ENCODE peak calls at places on chromosome 21, in six cellular contexts. One of them, this sample, is unnamed. For H3K4me1, the result is how much of the 10 kb centered on the place peaks cover.

GRCh38 chr21:34592120-34592561 is 22.8 kb downstream of the RCAN1 start:
- DNase-seq in adrenal gland: peak
- DNase-seq in IMR-90: peak
- DNase-seq in upper lobe of right lung: no peak
- DNase-seq in heart right ventricle: peak
- DNase-seq in MM.1S: no peak
- DNase-seq in this sample: no peak

GRCh38 chr21:46160563-46161179 is 5.3 kb upstream of the FTCD start:
- DNase-seq in adrenal gland: peak
- DNase-seq in IMR-90: no peak
- DNase-seq in upper lobe of right lung: no peak
- DNase-seq in heart right ventricle: no peak
- DNase-seq in MM.1S: no peak
- DNase-seq in this sample: peak

GRCh38 chr21:35257413-35257812 is 208.3 kb upstream of the RUNX1 start:
- DNase-seq in adrenal gland: peak
- DNase-seq in IMR-90: peak
- DNase-seq in upper lobe of right lung: no peak
- DNase-seq in heart right ventricle: peak
- DNase-seq in MM.1S: no peak
- DNase-seq in this sample: peak

GRCh38 chr21:40685121-40685630 is 161.8 kb downstream of the DSCAM start:
- DNase-seq in adrenal gland: no peak
- DNase-seq in IMR-90: no peak
- DNase-seq in upper lobe of right lung: no peak
- DNase-seq in heart right ventricle: peak
- DNase-seq in MM.1S: no peak
- DNase-seq in this sample: no peak

GRCh38 chr21:35738342-35738961 is 321.9 kb downstream of the SETD4 start:
- DNase-seq in adrenal gland: no peak
- DNase-seq in IMR-90: peak
- DNase-seq in upper lobe of right lung: no peak
- DNase-seq in heart right ventricle: peak
- DNase-seq in MM.1S: no peak
- DNase-seq in this sample: peak

GRCh38 chr21:38733973-38734546 is 71.7 kb upstream of the ETS2 start:
- DNase-seq in adrenal gland: peak
- DNase-seq in IMR-90: peak
- DNase-seq in upper lobe of right lung: peak
- DNase-seq in heart right ventricle: peak
- DNase-seq in MM.1S: peak
- DNase-seq in this sample: peak

GRCh38 chr21:39472786-39473185 is 21.0 kb downstream of the SH3BGR start:
- DNase-seq in adrenal gland: no peak
- DNase-seq in IMR-90: no peak
- DNase-seq in upper lobe of right lung: no peak
- DNase-seq in heart right ventricle: no peak
- DNase-seq in MM.1S: no peak
- DNase-seq in this sample: no peak

GRCh38 chr21:34670220-34670961 is 1.6 kb downstream of the CLIC6 start:
- DNase-seq in adrenal gland: no peak
- DNase-seq in IMR-90: no peak
- DNase-seq in upper lobe of right lung: peak
- DNase-seq in heart right ventricle: no peak
- DNase-seq in MM.1S: no peak
- DNase-seq in this sample: peak

GRCh38 chr21:17371470-17371869 is 141.4 kb upstream of the CXADR start:
- DNase-seq in adrenal gland: no peak
- DNase-seq in IMR-90: peak
- DNase-seq in upper lobe of right lung: no peak
- DNase-seq in heart right ventricle: no peak
- DNase-seq in MM.1S: no peak
- DNase-seq in this sample: no peak

GRCh38 chr21:33265664-33266049 is 510 bp upstream of the IL10RB start:
- DNase-seq in adrenal gland: peak
- DNase-seq in IMR-90: peak
- DNase-seq in upper lobe of right lung: peak
- DNase-seq in heart right ventricle: no peak
- DNase-seq in MM.1S: peak
- DNase-seq in this sample: no peak

GRCh38 chr21:46005481-46005881 is 23.9 kb downstream of the COL6A1 start:
- DNase-seq in adrenal gland: no peak
- DNase-seq in IMR-90: no peak
- DNase-seq in upper lobe of right lung: no peak
- DNase-seq in heart right ventricle: no peak
- DNase-seq in MM.1S: no peak
- DNase-seq in this sample: peak

GRCh38 chr21:14862794-14863720 is 201.7 kb downstream of the NRIP1 start:
- DNase-seq in adrenal gland: no peak
- DNase-seq in IMR-90: peak
- DNase-seq in upper lobe of right lung: no peak
- DNase-seq in heart right ventricle: no peak
- DNase-seq in MM.1S: peak
- DNase-seq in this sample: no peak

GRCh38 chr21:46095814-46096595 is 1.9 kb upstream of the COL6A2 start:
- DNase-seq in adrenal gland: peak
- DNase-seq in IMR-90: no peak
- DNase-seq in upper lobe of right lung: peak
- DNase-seq in heart right ventricle: no peak
- DNase-seq in MM.1S: no peak
- DNase-seq in this sample: peak

GRCh38 chr21:16942703-16943102 is 570.1 kb upstream of the CXADR start:
- DNase-seq in adrenal gland: no peak
- DNase-seq in IMR-90: peak
- DNase-seq in upper lobe of right lung: no peak
- DNase-seq in heart right ventricle: no peak
- DNase-seq in MM.1S: peak
- DNase-seq in this sample: no peak

GRCh38 chr21:18411565-18411964 is 8.0 kb upstream of the TMPRSS15 start:
- DNase-seq in adrenal gland: no peak
- DNase-seq in IMR-90: no peak
- DNase-seq in upper lobe of right lung: no peak
- DNase-seq in heart right ventricle: no peak
- DNase-seq in MM.1S: no peak
- DNase-seq in this sample: no peak

GRCh38 chr21:40841524-40842196 is 5.3 kb downstream of the DSCAM start:
- DNase-seq in adrenal gland: peak
- DNase-seq in IMR-90: no peak
- DNase-seq in upper lobe of right lung: peak
- DNase-seq in heart right ventricle: peak
- DNase-seq in MM.1S: peak
- DNase-seq in this sample: no peak

GRCh38 chr21:34148826-34149558 is 75.6 kb downstream of the MRPS6 start:
- DNase-seq in adrenal gland: no peak
- DNase-seq in IMR-90: no peak
- DNase-seq in upper lobe of right lung: no peak
- DNase-seq in heart right ventricle: no peak
- DNase-seq in MM.1S: no peak
- DNase-seq in this sample: no peak

GRCh38 chr21:33950425-33951079 is 34.9 kb upstream of the ATP5PO start:
- DNase-seq in adrenal gland: no peak
- DNase-seq in IMR-90: no peak
- DNase-seq in upper lobe of right lung: no peak
- DNase-seq in heart right ventricle: no peak
- DNase-seq in MM.1S: no peak
- DNase-seq in this sample: no peak

GRCh38 chr21:33640697-33641338 is 723 bp downstream of the CRYZL1 start:
- DNase-seq in adrenal gland: peak
- DNase-seq in IMR-90: peak
- DNase-seq in upper lobe of right lung: no peak
- DNase-seq in heart right ventricle: no peak
- DNase-seq in MM.1S: peak
- DNase-seq in this sample: no peak

GRCh38 chr21:35203093-35204021 is 154.3 kb upstream of the RUNX1 start:
- DNase-seq in adrenal gland: no peak
- DNase-seq in IMR-90: peak
- DNase-seq in upper lobe of right lung: no peak
- DNase-seq in heart right ventricle: no peak
- DNase-seq in MM.1S: no peak
- DNase-seq in this sample: no peak

GRCh38 chr21:15289896-15290841 is 225.4 kb upstream of the NRIP1 start:
- DNase-seq in adrenal gland: no peak
- DNase-seq in IMR-90: no peak
- DNase-seq in upper lobe of right lung: peak
- DNase-seq in heart right ventricle: peak
- DNase-seq in MM.1S: peak
- DNase-seq in this sample: peak

GRCh38 chr21:20739421-20739820 is 258.8 kb upstream of the NCAM2 start:
- DNase-seq in adrenal gland: no peak
- DNase-seq in IMR-90: no peak
- DNase-seq in upper lobe of right lung: no peak
- DNase-seq in heart right ventricle: no peak
- DNase-seq in MM.1S: peak
- DNase-seq in this sample: no peak

GRCh38 chr21:40575983-40576382 is 271.0 kb downstream of the DSCAM start:
- DNase-seq in adrenal gland: no peak
- DNase-seq in IMR-90: no peak
- DNase-seq in upper lobe of right lung: no peak
- DNase-seq in heart right ventricle: no peak
- DNase-seq in MM.1S: no peak
- DNase-seq in this sample: no peak

GRCh38 chr21:34946385-34947121 is 102.5 kb downstream of the RUNX1 start:
- DNase-seq in adrenal gland: no peak
- DNase-seq in IMR-90: no peak
- DNase-seq in upper lobe of right lung: no peak
- DNase-seq in heart right ventricle: no peak
- DNase-seq in MM.1S: no peak
- DNase-seq in this sample: no peak

GRCh38 chr21:46294647-46295176 is 8.6 kb downstream of the YBEY start:
- DNase-seq in adrenal gland: no peak
- DNase-seq in IMR-90: peak
- DNase-seq in upper lobe of right lung: no peak
- DNase-seq in heart right ventricle: peak
- DNase-seq in MM.1S: no peak
- DNase-seq in this sample: no peak

GRCh38 chr21:18743523-18743922 is 339.9 kb upstream of the TMPRSS15 start:
- DNase-seq in adrenal gland: no peak
- DNase-seq in IMR-90: no peak
- DNase-seq in upper lobe of right lung: no peak
- DNase-seq in heart right ventricle: no peak
- DNase-seq in MM.1S: no peak
- DNase-seq in this sample: no peak

GRCh38 chr21:14273736-14274538 is 58.0 kb downstream of the RBM11 start:
- DNase-seq in adrenal gland: peak
- DNase-seq in IMR-90: no peak
- DNase-seq in upper lobe of right lung: peak
- DNase-seq in heart right ventricle: peak
- DNase-seq in MM.1S: no peak
- DNase-seq in this sample: no peak

GRCh38 chr21:36211660-36212512 is 55.3 kb downstream of the DOP1B start:
- DNase-seq in adrenal gland: no peak
- DNase-seq in IMR-90: peak
- DNase-seq in upper lobe of right lung: no peak
- DNase-seq in heart right ventricle: no peak
- DNase-seq in MM.1S: no peak
- DNase-seq in this sample: no peak

DNA sequence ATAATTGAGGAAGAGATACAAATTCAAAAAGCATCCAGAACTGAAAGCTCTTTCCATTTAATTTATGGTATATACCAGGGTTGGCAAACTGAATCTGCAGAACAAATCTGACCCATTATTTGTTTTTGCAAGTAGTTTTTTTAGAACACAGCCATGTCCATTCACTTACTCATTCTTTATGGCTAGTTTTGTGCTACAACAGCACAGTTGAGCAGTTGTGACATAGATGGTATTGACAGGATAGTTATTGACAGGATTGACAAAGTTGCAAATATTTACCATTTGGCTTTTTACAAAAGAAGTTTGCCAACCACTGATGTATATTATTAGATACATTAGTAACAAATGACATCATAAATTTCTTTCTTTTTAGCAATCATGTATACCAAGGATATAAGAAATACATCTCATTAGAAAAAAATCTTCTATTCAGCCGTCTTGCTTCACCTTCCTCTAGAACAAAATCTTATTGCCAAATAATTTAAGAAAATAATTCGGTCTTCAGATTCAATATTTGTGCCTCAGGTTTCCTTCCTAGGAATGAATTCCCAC is 9.4 kb downstream of the ADAMTS1 start:
- DNase-seq in adrenal gland: no peak
- DNase-seq in IMR-90: no peak
- DNase-seq in upper lobe of right lung: no peak
- DNase-seq in heart right ventricle: no peak
- DNase-seq in MM.1S: no peak
- DNase-seq in this sample: no peak
- H3K4me1 ChIP-seq in adrenal gland: under half
- H3K4me1 ChIP-seq in IMR-90: under half
- H3K4me1 ChIP-seq in upper lobe of right lung: under half
- H3K4me1 ChIP-seq in heart right ventricle: under half
- H3K4me1 ChIP-seq in MM.1S: under half
- H3K4me1 ChIP-seq in this sample: under half

GRCh38 chr21:29245104-29245643 is 53.5 kb upstream of the BACH1 start:
- DNase-seq in adrenal gland: no peak
- DNase-seq in IMR-90: peak
- DNase-seq in upper lobe of right lung: no peak
- DNase-seq in heart right ventricle: no peak
- DNase-seq in MM.1S: no peak
- DNase-seq in this sample: no peak
- H3K27ac ChIP-seq in adrenal gland: no peak
- H3K27ac ChIP-seq in IMR-90: peak
- H3K27ac ChIP-seq in upper lobe of right lung: peak
- H3K27ac ChIP-seq in heart right ventricle: no peak
- H3K27ac ChIP-seq in MM.1S: no peak
- H3K27ac ChIP-seq in this sample: no peak

DNA sequence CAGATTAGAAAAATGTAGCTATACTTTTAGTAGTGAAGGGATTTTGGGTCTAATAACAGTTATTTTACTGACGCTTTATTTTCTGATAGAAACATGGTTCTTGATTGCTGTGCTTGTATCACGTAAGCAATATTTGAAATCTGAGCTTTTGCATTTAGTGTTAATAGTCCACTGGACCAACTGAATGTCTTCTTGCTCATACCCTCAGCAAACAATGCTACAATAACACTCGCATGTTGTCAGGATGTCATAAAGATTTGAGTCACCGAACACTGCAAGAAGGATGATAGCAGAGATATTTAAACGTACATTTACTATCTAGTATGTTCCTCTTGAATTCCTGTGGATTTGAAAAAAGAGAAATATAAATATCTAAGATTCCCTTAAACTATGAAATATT is 7.5 kb downstream of the DYRK1A start:
- DNase-seq in adrenal gland: no peak
- DNase-seq in IMR-90: peak
- DNase-seq in upper lobe of right lung: no peak
- DNase-seq in heart right ventricle: no peak
- DNase-seq in MM.1S: no peak
- DNase-seq in this sample: no peak
- H3K4me1 ChIP-seq in adrenal gland: under half
- H3K4me1 ChIP-seq in IMR-90: under half
- H3K4me1 ChIP-seq in upper lobe of right lung: half or more
- H3K4me1 ChIP-seq in heart right ventricle: half or more
- H3K4me1 ChIP-seq in MM.1S: under half
- H3K4me1 ChIP-seq in this sample: under half

DNA sequence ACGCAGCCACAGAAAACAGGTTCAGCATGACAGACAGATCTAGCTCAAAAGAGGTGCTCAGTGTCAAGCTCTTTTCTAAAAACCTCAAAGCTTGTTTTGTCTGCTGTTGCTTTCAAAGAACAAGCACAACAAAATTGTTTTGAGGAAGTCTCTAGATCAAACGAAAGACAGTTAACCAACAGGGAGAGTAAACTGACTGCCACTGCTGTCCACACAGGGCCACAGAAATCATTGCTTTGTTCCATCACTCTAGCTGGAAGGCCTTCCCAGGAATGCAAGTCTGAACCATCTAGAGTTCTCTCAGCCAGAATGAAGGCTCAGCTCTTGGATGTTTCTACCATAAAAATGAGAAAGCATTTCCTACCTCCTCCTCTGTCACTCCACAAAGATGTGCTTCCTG is 12.7 kb downstream of the APP start:
- DNase-seq in adrenal gland: no peak
- DNase-seq in IMR-90: no peak
- DNase-seq in upper lobe of right lung: no peak
- DNase-seq in heart right ventricle: no peak
- DNase-seq in MM.1S: no peak
- DNase-seq in this sample: no peak
- H3K27ac ChIP-seq in adrenal gland: no peak
- H3K27ac ChIP-seq in IMR-90: no peak
- H3K27ac ChIP-seq in upper lobe of right lung: no peak
- H3K27ac ChIP-seq in heart right ventricle: no peak
- H3K27ac ChIP-seq in MM.1S: no peak
- H3K27ac ChIP-seq in this sample: no peak

This sample was measured in ovary.